ENCODE peak calls at places on chromosome 12, in four cellular contexts. O, D, K and V are unnamed samples.
A peak's percentile ranks its signal among the peaks of the same experiment; 100 is the strongest.

GRCh38 chr12:47768323-47768811 is 4.7 kb upstream of the SLC48A1 start:
- DNase-seq in D (no peak), K (no peak), O (peak; percentile 86), V (no peak)

GRCh38 chr12:6607751-6608591 is 792 bp upstream of the CHD4 start:
- DNase-seq in O (peak; percentile 56), K (peak; percentile 67), D (peak; percentile 70), V (no peak)

GRCh38 chr12:114931025-114931424 is 247.1 kb upstream of the TBX3 start:
- DNase-seq in K (no peak), D (no peak), O (no peak), V (no peak)

GRCh38 chr12:127165567-127166392 is 1101.2 kb upstream of the TMEM132C start:
- DNase-seq in O (peak; percentile 28), D (peak; percentile 92), K (no peak), V (peak; percentile 45)

GRCh38 chr12:130761537-130762318 is 45.6 kb upstream of the RIMBP2 start:
- DNase-seq in D (peak; percentile 47), K (no peak), O (peak; percentile 54), V (peak; percentile 73)

GRCh38 chr12:33588082-33588712 is 148.6 kb upstream of the SYT10 start:
- DNase-seq in K (no peak), D (peak; percentile 66), O (no peak), V (no peak)

GRCh38 chr12:56267443-56268071 is 815 bp downstream of the COQ10A start:
- DNase-seq in O (peak; percentile 44), K (no peak), D (peak; percentile 52), V (peak; percentile 28)

GRCh38 chr12:130281157-130281799 is 56.4 kb upstream of the PIWIL1 start:
- DNase-seq in K (no peak), D (peak; percentile 67), O (no peak), V (peak; percentile 68)

GRCh38 chr12:99771659-99772058 is 124.1 kb downstream of the GARIN6 start:
- DNase-seq in O (no peak), D (no peak), K (no peak), V (no peak)

GRCh38 chr12:19273482-19274330 is 144.2 kb downstream of the PLEKHA5 start:
- DNase-seq in D (no peak), K (no peak), O (peak; percentile 56), V (no peak)

GRCh38 chr12:10397311-10397710 is 7.5 kb upstream of the KLRK1 start:
- DNase-seq in O (no peak), D (no peak), K (no peak), V (no peak)

GRCh38 chr12:105882404-105882803 is 256.4 kb downstream of the NUAK1 start:
- DNase-seq in O (no peak), K (no peak), D (no peak), V (no peak)

GRCh38 chr12:126727656-126728055 is 1539.3 kb upstream of the TMEM132C start:
- DNase-seq in D (no peak), K (no peak), O (no peak), V (no peak)

GRCh38 chr12:9349888-9350885 is 142.0 kb upstream of the PZP start:
- DNase-seq in K (no peak), D (no peak), O (peak; percentile 69), V (no peak)

GRCh38 chr12:75859868-75860267 is 171.7 kb downstream of the PHLDA1 start:
- DNase-seq in D (no peak), O (no peak), K (no peak), V (no peak)

GRCh38 chr12:63068857-63069442 is 82.1 kb downstream of the AVPR1A start:
- DNase-seq in D (peak; percentile 35), O (peak; percentile 33), K (no peak), V (no peak)

GRCh38 chr12:2344476-2344875 is 291.7 kb downstream of the CACNA1C start:
- DNase-seq in D (no peak), O (no peak), K (no peak), V (no peak)

GRCh38 chr12:30882706-30883105 is 43.8 kb upstream of the TSPAN11 start:
- DNase-seq in O (no peak), K (no peak), D (no peak), V (no peak)

GRCh38 chr12:106305376-106305775 is 2.8 kb downstream of the TCP11L2 start:
- DNase-seq in K (no peak), O (no peak), D (no peak), V (no peak)

GRCh38 chr12:83700858-83701257 is 1014.2 kb downstream of the TMTC2 start:
- DNase-seq in K (no peak), O (no peak), D (no peak), V (no peak)

GRCh38 chr12:6044082-6044481 is 80.4 kb downstream of the VWF start:
- DNase-seq in D (no peak), O (no peak), K (no peak), V (no peak)

GRCh38 chr12:104122298-104122697 is 15.7 kb downstream of the NFYB start:
- DNase-seq in O (no peak), D (no peak), K (no peak), V (no peak)

GRCh38 chr12:47820631-47821345 is 1.1 kb upstream of the HDAC7 start:
- DNase-seq in K (no peak), D (no peak), O (peak; percentile 88), V (peak; percentile 69)

DNA sequence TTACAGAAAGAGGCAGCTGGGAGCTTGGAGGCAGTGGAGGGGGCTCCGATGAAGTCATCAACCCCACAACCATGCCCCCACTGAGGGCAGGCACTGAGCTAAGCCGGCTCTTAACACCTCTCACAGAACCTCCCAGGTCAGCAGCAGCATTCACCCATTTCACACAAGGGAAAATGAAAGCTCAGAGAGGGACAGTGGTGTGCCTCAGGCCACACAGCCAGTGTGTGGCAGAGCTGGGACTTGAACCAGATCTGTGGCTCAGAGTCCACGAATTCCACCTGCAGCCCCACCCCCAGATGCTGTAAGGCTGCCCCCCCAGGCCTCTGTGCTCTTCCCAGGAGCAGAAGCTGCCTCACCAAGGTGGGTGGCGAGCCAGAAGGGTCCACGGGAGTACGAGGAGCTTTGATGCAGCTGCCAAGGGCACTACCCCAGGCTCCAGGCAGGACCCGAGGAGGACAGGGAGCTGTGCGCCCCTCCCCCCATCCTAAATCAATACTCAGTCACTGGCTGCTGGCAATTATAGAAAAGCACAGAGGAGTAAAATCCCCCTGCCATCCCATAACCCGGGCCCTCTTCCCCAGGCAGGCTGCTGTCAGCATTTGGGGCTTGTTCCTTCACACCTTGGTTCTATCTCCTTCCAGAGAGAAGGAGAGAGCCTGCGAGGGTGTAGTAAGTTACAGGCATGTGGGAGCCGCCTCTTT is 47.5 kb downstream of the FAM222A start:
- DNase-seq in D (no peak), O (no peak), K (no peak), V (peak; percentile 11)
- TF ChIP-seq CREM in D (no peak), O (no peak), K (no peak), V (no peak)

GRCh38 chr12:113066806-113067400 is 10.4 kb downstream of the DTX1 start:
- DNase-seq in K (no peak), O (no peak), D (no peak), V (no peak)
- TF ChIP-seq CREM in K (no peak), O (no peak), D (no peak), V (no peak)

GRCh38 chr12:45546545-45546944 is 183.0 kb upstream of the ARID2 start:
- DNase-seq in D (no peak), O (no peak), K (no peak), V (no peak)

GRCh38 chr12:45547132-45547531 is 182.4 kb upstream of the ARID2 start:
- DNase-seq in K (no peak), O (no peak), D (no peak), V (no peak)

GRCh38 chr12:45540661-45541341 is 188.7 kb upstream of the ARID2 start:
- DNase-seq in O (no peak), D (no peak), K (no peak), V (no peak)

GRCh38 chr12:45547822-45548221 is 181.7 kb upstream of the ARID2 start:
- DNase-seq in O (no peak), K (no peak), D (no peak), V (no peak)

DNA sequence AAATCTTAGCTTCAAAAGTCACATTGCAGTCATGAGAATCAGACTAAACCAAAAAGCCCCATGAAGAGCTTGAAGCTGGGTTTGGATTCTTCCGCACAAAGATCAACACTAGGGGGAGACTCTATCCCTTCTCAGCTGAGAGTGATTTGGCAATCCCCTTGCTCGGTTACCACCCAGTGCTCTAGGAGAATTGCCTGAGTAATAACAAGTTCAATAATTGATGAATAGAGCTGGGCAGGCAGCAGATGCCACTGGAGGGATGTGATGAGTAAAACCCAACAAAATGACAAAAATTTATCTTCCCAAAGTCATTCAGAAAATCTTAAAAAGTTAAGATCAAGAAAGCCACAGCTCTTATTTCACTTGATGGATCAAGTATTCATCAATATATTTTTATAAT is 185.6 kb upstream of the ARID2 start:
- DNase-seq in K (peak; percentile 56), O (peak; percentile 53), D (peak; percentile 45), V (peak; percentile 48)
- TF ChIP-seq CREM in K (no peak), O (no peak), D (no peak), V (no peak)

GRCh38 chr12:78559441-78559840 is 305.1 kb upstream of the SYT1 start:
- DNase-seq in O (no peak), D (no peak), K (no peak), V (no peak)
- TF ChIP-seq CREM in O (no peak), D (no peak), K (no peak), V (no peak)

GRCh38 chr12:53710098-53710497 is 17.2 kb downstream of the CALCOCO1 start:
- DNase-seq in O (no peak), K (no peak), D (no peak), V (no peak)
- TF ChIP-seq CREM in O (no peak), K (no peak), D (no peak), V (no peak)

DNA sequence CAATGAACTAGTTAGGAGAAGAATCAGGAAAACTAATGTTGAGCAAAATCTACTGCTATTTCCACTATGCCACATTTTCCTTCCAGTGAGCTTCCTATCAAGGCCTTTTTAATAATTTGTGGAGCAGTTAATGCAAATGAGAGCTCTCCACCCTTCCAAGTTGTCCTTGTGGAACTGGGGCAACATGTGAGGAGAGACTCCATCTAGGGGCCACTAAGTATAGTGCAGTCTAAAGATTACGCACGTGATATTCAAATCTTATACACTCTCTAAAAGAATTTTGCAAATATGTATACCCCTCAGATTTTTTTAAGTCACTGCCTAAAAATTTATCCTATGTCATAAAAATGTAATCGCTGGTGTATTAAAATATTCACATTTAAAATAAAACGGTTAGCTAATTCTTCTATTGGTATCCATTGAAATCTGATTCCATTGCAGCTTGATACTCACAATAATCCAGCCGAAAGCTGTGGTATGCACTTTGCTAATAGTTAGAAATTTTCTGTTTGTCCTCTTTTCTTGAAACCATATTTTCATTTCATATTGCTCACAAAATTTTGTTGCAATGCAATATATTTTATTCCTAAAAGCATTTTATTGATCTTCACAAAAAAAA is 100.1 kb downstream of the PAH start:
- DNase-seq in D (peak; percentile 57), K (no peak), O (peak; percentile 24), V (no peak)
- TF ChIP-seq CREM in D (no peak), K (no peak), O (no peak), V (no peak)

GRCh38 chr12:26195641-26196423 is 459 bp downstream of the SSPN start:
- DNase-seq in K (no peak), D (no peak), O (no peak), V (peak; percentile 39)

GRCh38 chr12:26195250-26195640 is at the start of gene SSPN:
- DNase-seq in K (no peak), D (no peak), O (no peak), V (peak; percentile 38)

GRCh38 chr12:26197832-26198231 is 2.5 kb downstream of the SSPN start:
- DNase-seq in D (no peak), O (no peak), K (no peak), V (no peak)

GRCh38 chr12:26198742-26199141 is 3.4 kb downstream of the SSPN start:
- DNase-seq in K (no peak), D (no peak), O (no peak), V (no peak)

DNA sequence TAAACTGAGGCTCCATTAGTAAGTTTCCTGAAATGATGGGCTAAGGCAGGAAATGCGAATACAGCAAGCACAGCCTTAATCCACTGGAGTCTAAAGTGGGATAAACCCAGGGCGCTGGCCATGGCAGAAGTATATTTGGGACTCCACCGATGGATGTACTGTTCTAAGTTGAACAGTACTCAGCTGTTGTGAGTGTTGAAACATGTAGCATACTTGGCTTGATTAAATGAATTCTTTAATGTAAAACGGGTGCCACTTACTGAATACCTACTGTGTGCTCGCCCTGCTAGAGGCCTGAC is 1.0 kb downstream of the SSPN start:
- DNase-seq in D (no peak), O (no peak), K (no peak), V (no peak)
- TF ChIP-seq CREM in D (no peak), O (no peak), K (no peak), V (no peak)